ENCODE peak calls at places on chromosomes 12 and 14, in five cellular contexts. P is HepG2, D is WTC11, S is K562, Q is GM12878. V is an unnamed sample.
A peak's percentile ranks its signal among the peaks of the same experiment; 100 is the strongest.

GRCh38 chr12:32399373-32400113 is at the start of gene FGD4:
- DNase-seq in P (peak; percentile 69), D (peak; percentile 91), S (peak; percentile 83), Q (no peak), V (peak; percentile 66)

GRCh38 chr14:40368314-40368713 is 936.1 kb upstream of the FBXO33 start:
- DNase-seq in P (no peak), D (no peak), S (no peak), Q (no peak), V (no peak)

GRCh38 chr12:128387811-128388422 is 120.9 kb downstream of the TMEM132C start:
- DNase-seq in P (peak; percentile 27), D (no peak), S (peak; percentile 46), Q (no peak), V (peak; percentile 60)

GRCh38 chr12:57089259-57090245 is 638 bp downstream of the NAB2 start:
- DNase-seq in P (no peak), D (peak; percentile 38), S (peak; percentile 67), Q (no peak), V (peak; percentile 68)

GRCh38 chr14:53979141-53979673 is 22.6 kb upstream of the BMP4 start:
- DNase-seq in P (peak; percentile 91), D (peak; percentile 30), S (no peak), Q (no peak), V (no peak)

GRCh38 chr14:43471595-43471994 is 1035.5 kb downstream of the FSCB start:
- DNase-seq in P (no peak), D (no peak), S (no peak), Q (no peak), V (no peak)

GRCh38 chr14:71452987-71453386 is 479.2 kb upstream of the RGS6 start:
- DNase-seq in P (no peak), D (no peak), S (no peak), Q (no peak), V (no peak)

GRCh38 chr12:93944196-93944595 is 204.2 kb upstream of the PLXNC1 start:
- DNase-seq in P (no peak), D (no peak), S (no peak), Q (no peak), V (no peak)

GRCh38 chr12:94594443-94594825 is 55.9 kb downstream of the TMCC3 start:
- DNase-seq in P (no peak), D (no peak), S (no peak), Q (no peak), V (no peak)

GRCh38 chr12:109588461-109589239 is 15.1 kb downstream of the MVK start:
- DNase-seq in P (peak; percentile 54), D (no peak), S (no peak), Q (no peak), V (no peak)

GRCh38 chr12:78585132-78585531 is 279.4 kb upstream of the SYT1 start:
- DNase-seq in P (no peak), D (no peak), S (no peak), Q (no peak), V (no peak)

GRCh38 chr14:94897583-94897982 is 127.7 kb upstream of the GSC start:
- DNase-seq in P (no peak), D (no peak), S (no peak), Q (no peak), V (no peak)

GRCh38 chr12:80432061-80432460 is 12.0 kb upstream of the PTPRQ start:
- DNase-seq in P (no peak), D (no peak), S (no peak), Q (no peak), V (no peak)

GRCh38 chr12:116498471-116498870 is 60.7 kb upstream of the MAP1LC3B2 start:
- DNase-seq in P (no peak), D (no peak), S (no peak), Q (no peak), V (no peak)

GRCh38 chr14:69763761-69764510 is 3.0 kb upstream of the SRSF5 start:
- DNase-seq in P (no peak), D (no peak), S (no peak), Q (no peak), V (no peak)

DNA sequence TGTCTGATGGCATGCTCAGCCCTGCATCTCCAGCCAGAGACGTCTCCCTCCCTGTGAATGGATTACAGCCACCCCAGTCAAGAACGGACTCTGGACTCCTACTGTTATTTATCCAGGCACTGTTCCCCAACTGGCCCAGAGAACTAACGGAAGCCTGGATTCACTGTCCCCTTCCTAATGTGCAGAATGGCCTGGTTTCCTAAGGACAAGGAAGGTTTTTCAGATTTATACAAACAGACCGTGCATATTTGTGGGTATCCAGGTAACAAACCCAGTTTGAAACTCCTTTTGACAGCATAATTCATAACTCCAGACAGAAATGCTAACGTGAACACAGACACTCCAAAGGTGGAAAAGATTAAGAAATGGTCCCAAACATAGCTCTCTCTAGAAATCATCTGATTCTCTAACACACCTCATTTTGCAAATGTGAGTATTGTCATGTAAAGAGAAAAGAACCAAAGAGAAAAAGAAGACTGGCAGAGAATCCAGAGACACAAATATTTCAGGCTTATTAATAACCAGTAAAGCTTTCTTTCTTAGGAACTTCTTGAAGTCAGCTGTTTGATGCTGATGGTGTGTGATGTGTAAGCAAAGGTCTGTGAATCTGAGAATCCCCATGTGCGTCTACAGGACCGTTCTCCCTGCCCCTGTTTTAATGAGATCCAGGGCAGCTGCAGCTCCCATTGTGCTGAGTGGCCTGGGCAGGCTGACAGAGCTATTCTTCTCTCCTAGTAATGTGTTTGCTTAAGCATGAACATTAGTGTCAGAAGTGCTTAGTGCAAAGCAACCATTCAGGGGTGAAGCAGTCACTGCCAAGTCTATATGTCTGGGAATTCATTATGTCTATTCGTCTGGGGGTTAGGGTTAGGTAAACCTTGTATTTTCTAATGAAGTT is 86.8 kb upstream of the HIF1A start:
- DNase-seq in P (peak; percentile 71), D (no peak), S (no peak), Q (no peak), V (no peak)
- TF ChIP-seq USF2 in P (no peak), D (no peak), S (no peak), Q (no peak), V (no peak)

GRCh38 chr14:20412876-20413784 is at the start of gene TEP1:
- DNase-seq in P (peak; percentile 62), D (peak; percentile 80), S (peak; percentile 70), Q (no peak), V (peak; percentile 83)
- TF ChIP-seq CREB1 in P (no peak), D (no peak), S (no peak), Q (no peak), V (no peak)

GRCh38 chr14:61609143-61609851 is 86.0 kb upstream of the HIF1A start:
- DNase-seq in P (peak; percentile 63), D (peak; percentile 63), S (no peak), Q (no peak), V (no peak)

GRCh38 chr14:61609885-61610284 is 85.4 kb upstream of the HIF1A start:
- DNase-seq in P (no peak), D (no peak), S (no peak), Q (no peak), V (no peak)

GRCh38 chr14:61607570-61608244 is 87.6 kb upstream of the HIF1A start:
- DNase-seq in P (peak; percentile 15), D (no peak), S (no peak), Q (no peak), V (no peak)

GRCh38 chr14:61611880-61612630 is 83.3 kb upstream of the HIF1A start:
- DNase-seq in P (no peak), D (no peak), S (no peak), Q (no peak), V (no peak)

DNA sequence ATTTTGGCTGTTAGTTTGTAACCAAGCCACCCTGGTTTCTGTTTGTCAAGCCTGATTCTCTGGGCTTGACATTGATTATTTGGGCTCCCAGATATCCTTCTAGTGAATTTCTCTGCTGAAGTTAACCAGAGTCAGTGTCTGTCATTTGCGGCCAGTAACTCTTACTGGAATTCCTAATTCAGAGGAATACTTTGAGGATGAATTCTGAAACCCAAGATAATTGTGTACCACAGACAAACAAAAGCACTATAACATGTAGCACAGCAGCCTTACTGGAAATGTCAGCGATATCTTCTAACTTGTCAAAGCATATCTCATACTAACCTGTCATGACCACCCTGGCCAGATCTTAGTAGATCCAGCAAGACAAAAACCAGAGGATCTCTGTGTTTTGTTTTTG is 84.4 kb upstream of the HIF1A start:
- DNase-seq in P (no peak), D (no peak), S (no peak), Q (no peak), V (no peak)
- TF ChIP-seq USF2 in P (no peak), D (no peak), S (no peak), Q (no peak), V (no peak)

DNA sequence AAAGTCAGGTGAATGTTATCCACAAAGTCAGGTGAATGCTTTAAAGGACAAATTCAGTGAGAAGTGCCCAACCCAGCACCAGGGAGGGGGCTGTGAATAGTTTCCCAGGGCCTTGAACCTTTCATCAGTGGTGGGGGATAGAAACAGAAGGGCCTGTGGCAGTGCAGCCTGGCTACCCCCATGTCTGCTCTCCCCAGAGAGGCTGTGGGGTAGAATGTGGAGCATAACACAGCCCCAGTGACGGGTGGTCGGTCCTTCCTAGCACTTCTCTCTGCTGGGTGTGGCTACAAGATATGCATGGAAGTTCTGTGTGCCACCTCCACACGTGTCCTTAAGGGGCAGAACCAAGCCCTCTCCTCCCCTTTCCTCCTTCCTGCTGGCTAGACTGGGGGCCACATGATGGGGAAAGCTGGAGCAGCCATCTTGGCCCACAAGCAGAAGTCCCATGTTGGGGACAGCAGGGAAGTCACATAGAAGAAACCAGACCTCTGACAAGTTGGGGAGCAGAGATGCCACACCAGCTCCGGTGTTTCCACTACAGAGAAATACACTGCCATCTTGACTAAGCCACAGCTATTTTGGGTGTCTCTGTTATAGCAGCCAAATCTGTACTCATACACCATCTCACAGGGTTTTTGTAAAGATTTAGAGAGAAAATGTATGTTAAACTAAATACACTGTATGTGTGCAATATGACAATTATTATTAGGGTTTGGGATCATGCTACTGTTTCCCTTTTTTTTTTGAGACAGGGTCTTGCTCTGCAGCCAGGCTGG is 17.0 kb downstream of the RITA1 start:
- DNase-seq in P (no peak), D (no peak), S (no peak), Q (no peak), V (no peak)
- TF ChIP-seq CREB1 in P (no peak), D (no peak), S (no peak), Q (no peak), V (no peak)

DNA sequence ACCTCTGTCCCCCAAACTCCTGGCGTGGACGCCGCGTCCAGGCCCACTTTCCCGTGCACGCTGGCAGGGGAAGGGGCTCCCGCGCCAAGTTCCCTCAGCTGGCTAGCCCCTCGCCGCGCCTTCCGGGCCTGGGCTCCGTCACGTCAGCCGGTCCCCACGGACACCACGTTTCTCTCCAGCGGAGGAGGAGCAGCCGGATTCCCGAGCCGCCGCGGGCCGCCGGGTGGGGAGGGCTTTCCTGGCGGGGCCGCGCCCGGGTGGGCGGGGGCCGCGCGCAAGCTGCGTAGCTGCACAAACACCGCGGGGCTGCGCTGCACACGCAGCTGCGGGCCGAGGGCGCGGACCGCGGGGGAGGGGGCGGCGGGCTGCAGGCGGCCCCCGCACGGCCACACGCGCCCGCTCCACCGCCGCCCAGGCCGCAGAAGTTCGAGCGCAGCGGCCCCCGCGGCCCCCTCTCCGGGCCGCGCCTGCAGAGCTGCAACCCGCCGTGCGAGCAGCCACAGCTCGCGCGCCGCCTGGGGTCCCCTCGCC is 45.1 kb upstream of the PNMA1 start:
- DNase-seq in P (no peak), D (no peak), S (peak; percentile 73), Q (no peak), V (no peak)
- TF ChIP-seq USF2 in P (no peak), D (no peak), S (no peak), Q (no peak), V (no peak)

V was measured in H1.